ENCODE peak calls at places on chromosomes 13 and 19, in five cellular contexts. T, M, C, V and W are unnamed samples. For H3K4me1, the result is how much of the 10 kb centered on the place peaks cover.

GRCh38 chr19:32457540-32457939 is 52.0 kb downstream of the DPY19L3 start:
- DNase-seq in T (no peak), M (no peak), C (no peak), V (no peak), W (no peak)

GRCh38 chr19:10418281-10419199 is 1.8 kb upstream of the PDE4A start:
- DNase-seq in T (no peak), M (no peak), C (no peak), V (no peak), W (no peak)

GRCh38 chr19:18809149-18809978 is 18.3 kb upstream of the COMP start:
- DNase-seq in T (peak), M (peak), C (no peak), V (no peak), W (no peak)

GRCh38 chr19:17873661-17874422 is 2.1 kb downstream of the SLC5A5 start:
- DNase-seq in T (no peak), M (no peak), C (peak), V (peak), W (no peak)

GRCh38 chr19:49908480-49909420 is 12.1 kb upstream of the IL4I1 start:
- DNase-seq in T (no peak), M (no peak), C (no peak), V (no peak), W (no peak)

GRCh38 chr13:26895808-26896466 is 135.4 kb upstream of the GPR12 start:
- DNase-seq in T (no peak), M (no peak), C (no peak), V (no peak), W (no peak)

GRCh38 chr19:13208131-13208963 is 58.1 kb downstream of the IER2 start:
- DNase-seq in T (peak), M (peak), C (no peak), V (peak), W (no peak)

GRCh38 chr13:96862093-96862492 is 132.2 kb downstream of the OXGR1 start:
- DNase-seq in T (no peak), M (no peak), C (no peak), V (no peak), W (no peak)

GRCh38 chr19:6099633-6100032 is 10.7 kb downstream of the RFX2 start:
- DNase-seq in T (no peak), M (peak), C (no peak), V (no peak), W (no peak)

GRCh38 chr13:85314686-85315085 is 484.5 kb downstream of the SLITRK6 start:
- DNase-seq in T (no peak), M (no peak), C (no peak), V (no peak), W (no peak)

GRCh38 chr19:49155830-49156346 is 692 bp upstream of the HRC start:
- DNase-seq in T (no peak), M (no peak), C (no peak), V (no peak), W (no peak)

GRCh38 chr19:27679905-27680304 is 1533.0 kb downstream of the UQCRFS1 start:
- DNase-seq in T (no peak), M (no peak), C (no peak), V (no peak), W (peak)

GRCh38 chr13:84500016-84500415 is 617.7 kb upstream of the SLITRK1 start:
- DNase-seq in T (no peak), M (no peak), C (no peak), V (no peak), W (no peak)

GRCh38 chr19:3338541-3339181 is 27.7 kb upstream of the NFIC start:
- DNase-seq in T (peak), M (peak), C (peak), V (peak), W (no peak)

GRCh38 chr13:38223093-38223492 is 126.6 kb upstream of the UFM1 start:
- DNase-seq in T (no peak), M (no peak), C (no peak), V (no peak), W (no peak)

GRCh38 chr19:38264486-38265212 is at the start of gene SPINT2:
- DNase-seq in T (peak), M (no peak), C (no peak), V (no peak), W (peak)

GRCh38 chr13:21957833-21958232 is 287.0 kb downstream of the FGF9 start:
- DNase-seq in T (no peak), M (no peak), C (no peak), V (no peak), W (no peak)

GRCh38 chr13:63041640-63042414 is 1626.2 kb upstream of the PCDH20 start:
- DNase-seq in T (no peak), M (no peak), C (no peak), V (no peak), W (no peak)

GRCh38 chr13:60787083-60787482 is 390.1 kb downstream of the TDRD3 start:
- DNase-seq in T (no peak), M (no peak), C (no peak), V (no peak), W (no peak)

GRCh38 chr13:64675256-64675892 is 2554.8 kb downstream of the PCDH9 start:
- DNase-seq in T (no peak), M (no peak), C (peak), V (no peak), W (no peak)

GRCh38 chr19:48258350-48258749 is 2.6 kb upstream of the CARD8 start:
- DNase-seq in T (no peak), M (no peak), C (no peak), V (no peak), W (no peak)

GRCh38 chr19:4183967-4184717 is 1.7 kb downstream of the ANKRD24 start:
- DNase-seq in T (no peak), M (peak), C (no peak), V (peak), W (no peak)

GRCh38 chr19:18491995-18492953 is 29.6 kb downstream of the ELL start:
- DNase-seq in T (peak), M (no peak), C (no peak), V (no peak), W (peak)

GRCh38 chr19:43748685-43749084 is 6.1 kb downstream of the SMG9 start:
- DNase-seq in T (no peak), M (no peak), C (no peak), V (no peak), W (no peak)

GRCh38 chr19:32566246-32566830 is 14.7 kb upstream of the PDCD5 start:
- DNase-seq in T (no peak), M (no peak), C (no peak), V (no peak), W (no peak)

GRCh38 chr13:30907167-30907761 is 1.2 kb downstream of the MEDAG start:
- DNase-seq in T (peak), M (peak), C (no peak), V (no peak), W (no peak)

GRCh38 chr19:40803857-40804782 is 5.1 kb downstream of the EGLN2 start:
- DNase-seq in T (no peak), M (no peak), C (peak), V (peak), W (no peak)

GRCh38 chr19:3725640-3726310 is 17.6 kb downstream of the TJP3 start:
- DNase-seq in T (no peak), M (no peak), C (peak), V (peak), W (no peak)

GRCh38 chr19:50460161-50460765 is 16.0 kb upstream of the EMC10 start:
- DNase-seq in T (no peak), M (no peak), C (peak), V (no peak), W (no peak)

GRCh38 chr19:33868821-33869412 is 72.2 kb downstream of the KCTD15 start:
- DNase-seq in T (peak), M (no peak), C (no peak), V (no peak), W (no peak)

GRCh38 chr19:7132054-7132453 is 62.6 kb downstream of the ZNF557 start:
- DNase-seq in T (no peak), M (peak), C (no peak), V (no peak), W (no peak)

GRCh38 chr13:34816118-34816517 is 126.0 kb upstream of the NBEA start:
- DNase-seq in T (no peak), M (no peak), C (no peak), V (no peak), W (no peak)

GRCh38 chr13:29892149-29892548 is 41.7 kb upstream of the UBL3 start:
- DNase-seq in T (no peak), M (no peak), C (no peak), V (no peak), W (no peak)

GRCh38 chr13:64099994-64100393 is 2684.3 kb upstream of the PCDH20 start:
- DNase-seq in T (no peak), M (no peak), C (no peak), V (no peak), W (no peak)

GRCh38 chr19:1047696-1048147 is 7.8 kb downstream of the ABCA7 start:
- DNase-seq in T (no peak), M (no peak), C (no peak), V (no peak), W (no peak)

GRCh38 chr19:50492303-50493052 is 15.8 kb upstream of the GARIN5A start:
- DNase-seq in T (no peak), M (no peak), C (no peak), V (peak), W (no peak)

GRCh38 chr19:35199481-35199880 is 29.1 kb downstream of the FAM187B start:
- DNase-seq in T (no peak), M (no peak), C (no peak), V (no peak), W (no peak)

GRCh38 chr19:35195822-35196221 is 32.7 kb downstream of the FAM187B start:
- DNase-seq in T (no peak), M (no peak), C (no peak), V (no peak), W (no peak)

DNA sequence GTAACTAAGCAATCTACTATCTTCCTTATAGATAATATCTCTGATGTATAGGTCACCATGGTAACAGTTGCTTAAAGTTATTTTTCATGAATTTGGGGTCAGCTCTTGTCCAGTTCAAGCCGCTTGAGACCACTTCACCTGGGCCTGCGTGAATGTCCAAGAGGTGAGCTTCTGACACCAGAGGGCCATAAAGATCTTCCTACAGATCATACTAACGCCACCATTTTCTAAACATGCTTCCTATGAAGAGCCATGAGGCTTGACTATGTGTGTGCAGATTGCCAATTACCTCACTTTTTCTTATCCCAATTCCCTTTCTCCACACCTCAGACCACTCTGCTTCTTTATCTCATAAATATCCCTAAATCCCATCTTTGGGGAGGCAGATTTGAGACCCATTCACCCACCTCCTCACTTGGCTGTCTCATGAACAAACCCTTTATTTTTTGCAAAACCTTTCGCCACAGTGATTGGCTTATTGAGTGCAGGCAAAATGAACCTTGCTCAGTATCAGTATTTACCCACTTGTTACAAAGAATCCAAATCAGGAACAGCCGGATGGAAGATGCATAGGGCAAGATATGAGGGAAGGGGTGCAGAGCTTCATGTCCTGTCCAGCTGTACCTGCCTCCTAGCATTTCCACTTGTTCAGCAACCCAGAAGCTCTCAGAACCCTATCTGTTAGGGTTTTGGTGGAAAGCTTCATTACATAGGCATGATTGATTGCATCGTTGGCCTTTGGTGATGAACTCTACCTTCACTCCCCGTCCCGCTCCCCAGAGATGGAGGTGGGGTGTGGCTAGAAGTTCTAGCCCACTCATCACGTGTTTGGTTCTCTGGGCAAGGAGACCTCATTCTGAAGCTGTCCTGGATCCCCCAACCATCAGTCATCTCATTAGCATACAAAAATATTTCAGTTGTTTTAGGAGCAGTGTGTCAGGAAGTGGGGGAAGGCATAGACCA is 34.2 kb downstream of the FAM187B start:
- DNase-seq in T (no peak), M (no peak), C (no peak), V (no peak), W (no peak)
- TF ChIP-seq CTCF in T (no peak), M (no peak), C (no peak), V (no peak), W (no peak)

GRCh38 chr13:112588490-112589297 is 741 bp upstream of the TUBGCP3 start:
- DNase-seq in T (no peak), M (no peak), C (no peak), V (no peak), W (no peak)

GRCh38 chr13:112583592-112584277 is 4.2 kb downstream of the TUBGCP3 start:
- DNase-seq in T (no peak), M (no peak), C (no peak), V (no peak), W (no peak)

GRCh38 chr13:112587359-112587766 is 590 bp downstream of the TUBGCP3 start:
- DNase-seq in T (peak), M (peak), C (peak), V (peak), W (no peak)

GRCh38 chr13:112587767-112588489 is at the start of gene TUBGCP3:
- DNase-seq in T (peak), M (peak), C (peak), V (peak), W (peak)

DNA sequence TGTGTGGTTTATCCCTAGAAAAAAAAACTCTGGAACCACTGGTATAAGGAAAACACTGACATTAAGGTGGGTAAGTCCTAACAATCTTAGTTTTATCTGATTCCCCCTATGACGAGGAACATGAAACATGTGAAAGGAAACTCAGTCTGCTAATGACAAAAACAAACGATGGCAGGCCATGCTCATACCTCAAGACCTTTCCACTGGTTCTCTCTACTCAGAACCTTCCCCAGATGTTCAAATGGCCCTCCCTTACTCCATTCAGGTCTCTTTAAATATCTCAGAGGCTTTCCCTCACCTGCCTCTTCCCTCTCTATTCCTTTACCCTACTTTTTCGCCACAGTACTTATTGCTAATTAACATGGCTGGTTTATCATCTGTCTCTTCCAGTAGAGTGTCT is 1.6 kb downstream of the TUBGCP3 start:
- DNase-seq in T (no peak), M (no peak), C (no peak), V (no peak), W (no peak)
- H3K4me1 ChIP-seq in T (under half), M (under half), C (under half), V (under half), W (under half)

GRCh38 chr13:113935523-113935922 is 38.4 kb downstream of the C13orf46 start:
- DNase-seq in T (peak), M (peak), C (no peak), V (peak), W (peak)
- H3K27ac ChIP-seq in T (no peak), M (peak), C (no peak), V (no peak), W (no peak)

DNA sequence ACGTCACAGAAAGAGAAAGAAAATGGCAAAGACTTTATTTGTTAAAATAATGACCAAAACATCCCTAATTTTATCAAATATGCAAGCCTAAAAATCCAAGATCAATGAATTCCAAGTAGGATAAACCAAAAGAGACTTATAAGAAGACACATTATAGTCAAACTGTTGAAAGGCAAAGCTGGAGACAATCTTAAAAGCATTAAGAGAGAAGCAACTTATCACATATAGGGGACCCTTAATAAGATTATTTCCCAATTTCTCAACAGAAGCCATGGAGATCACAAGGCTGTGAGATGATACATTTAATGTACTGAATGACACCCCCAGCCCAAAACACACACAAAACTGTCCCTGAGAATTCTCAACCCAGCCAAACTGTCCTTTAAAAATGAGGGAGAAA is 228.7 kb downstream of the COG6 start:
- DNase-seq in T (no peak), M (no peak), C (no peak), V (no peak), W (no peak)
- TF ChIP-seq CTCF in T (no peak), M (no peak), C (no peak), V (no peak), W (no peak)

DNA sequence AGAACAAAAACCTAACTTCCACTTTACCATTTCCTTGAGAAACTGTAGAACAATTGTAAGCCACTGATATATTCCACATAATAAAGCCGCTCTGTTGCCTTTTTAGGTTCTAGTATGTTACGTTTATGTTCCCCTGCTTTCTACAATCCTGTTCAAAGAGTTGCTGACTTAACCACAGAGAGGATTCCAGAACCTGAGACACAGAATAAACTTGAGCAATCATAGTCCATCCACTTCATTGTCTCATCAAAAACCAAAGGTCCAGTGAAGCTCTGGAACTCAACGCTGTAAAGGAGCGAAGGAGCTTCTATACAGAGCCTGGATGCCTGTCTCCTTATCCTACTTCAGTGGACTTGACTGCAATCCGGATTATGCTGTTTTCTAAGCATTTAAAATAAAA is 4.6 kb downstream of the STARD13 start:
- DNase-seq in T (no peak), M (no peak), C (no peak), V (no peak), W (no peak)
- H3K4me1 ChIP-seq in T (under half), M (half or more), C (half or more), V (half or more), W (half or more)

GRCh38 chr19:22622901-22623840 is 11.0 kb upstream of the ZNF492 start:
- DNase-seq in T (peak), M (no peak), C (no peak), V (peak), W (no peak)
- H3K27ac ChIP-seq in T (peak), M (no peak), C (no peak), V (no peak), W (no peak)

GRCh38 chr13:36374063-36374462 is 27.9 kb upstream of the SPART start:
- DNase-seq in T (no peak), M (no peak), C (no peak), V (no peak), W (no peak)
- TF ChIP-seq CTCF in T (no peak), M (no peak), C (no peak), V (no peak), W (no peak)